ENCODE peak calls at places on chromosomes 1 and 21, in seven cellular contexts. One of them, this sample, is unnamed.

GRCh38 chr1:37793773-37794371 is at the start of gene MANEAL:
- DNase-seq in effector memory CD4-positive, alpha-beta T cell: no peak
- DNase-seq in heart left ventricle: peak
- DNase-seq in body of pancreas: peak
- DNase-seq in thoracic aorta: no peak
- DNase-seq in SK-N-MC: no peak
- DNase-seq in fibroblast of lung: peak
- DNase-seq in this sample: no peak

GRCh38 chr21:31459457-31459856 is 115.4 kb upstream of the TIAM1 start:
- DNase-seq in effector memory CD4-positive, alpha-beta T cell: no peak
- DNase-seq in heart left ventricle: no peak
- DNase-seq in body of pancreas: no peak
- DNase-seq in thoracic aorta: no peak
- DNase-seq in SK-N-MC: no peak
- DNase-seq in fibroblast of lung: no peak
- DNase-seq in this sample: no peak

GRCh38 chr1:62276791-62277190 is 42.4 kb downstream of the KANK4 start:
- DNase-seq in effector memory CD4-positive, alpha-beta T cell: no peak
- DNase-seq in heart left ventricle: no peak
- DNase-seq in body of pancreas: no peak
- DNase-seq in thoracic aorta: no peak
- DNase-seq in SK-N-MC: no peak
- DNase-seq in fibroblast of lung: no peak
- DNase-seq in this sample: no peak

GRCh38 chr1:28926629-28927441 is 12.5 kb downstream of the EPB41 start:
- DNase-seq in effector memory CD4-positive, alpha-beta T cell: peak
- DNase-seq in heart left ventricle: no peak
- DNase-seq in body of pancreas: no peak
- DNase-seq in thoracic aorta: no peak
- DNase-seq in SK-N-MC: no peak
- DNase-seq in fibroblast of lung: no peak
- DNase-seq in this sample: no peak

GRCh38 chr1:86741947-86742572 is 37.7 kb downstream of the SH3GLB1 start:
- DNase-seq in effector memory CD4-positive, alpha-beta T cell: peak
- DNase-seq in heart left ventricle: peak
- DNase-seq in body of pancreas: peak
- DNase-seq in thoracic aorta: no peak
- DNase-seq in SK-N-MC: no peak
- DNase-seq in fibroblast of lung: peak
- DNase-seq in this sample: no peak

GRCh38 chr1:205648212-205648910 is 16.6 kb upstream of the ELK4 start:
- DNase-seq in effector memory CD4-positive, alpha-beta T cell: no peak
- DNase-seq in heart left ventricle: no peak
- DNase-seq in body of pancreas: peak
- DNase-seq in thoracic aorta: no peak
- DNase-seq in SK-N-MC: no peak
- DNase-seq in fibroblast of lung: no peak
- DNase-seq in this sample: peak

GRCh38 chr1:3518256-3518655 is 63.8 kb downstream of the ARHGEF16 start:
- DNase-seq in effector memory CD4-positive, alpha-beta T cell: no peak
- DNase-seq in heart left ventricle: no peak
- DNase-seq in body of pancreas: no peak
- DNase-seq in thoracic aorta: no peak
- DNase-seq in SK-N-MC: no peak
- DNase-seq in fibroblast of lung: no peak
- DNase-seq in this sample: no peak

GRCh38 chr1:172487550-172487949 is 43.7 kb upstream of the PIGC start:
- DNase-seq in effector memory CD4-positive, alpha-beta T cell: no peak
- DNase-seq in heart left ventricle: no peak
- DNase-seq in body of pancreas: no peak
- DNase-seq in thoracic aorta: no peak
- DNase-seq in SK-N-MC: no peak
- DNase-seq in fibroblast of lung: no peak
- DNase-seq in this sample: no peak

GRCh38 chr1:63935148-63935547 is 161.3 kb downstream of the ROR1 start:
- DNase-seq in effector memory CD4-positive, alpha-beta T cell: no peak
- DNase-seq in heart left ventricle: peak
- DNase-seq in body of pancreas: peak
- DNase-seq in thoracic aorta: no peak
- DNase-seq in SK-N-MC: no peak
- DNase-seq in fibroblast of lung: peak
- DNase-seq in this sample: peak

GRCh38 chr1:46284597-46285564 is 18.5 kb downstream of the LRRC41 start:
- DNase-seq in effector memory CD4-positive, alpha-beta T cell: no peak
- DNase-seq in heart left ventricle: no peak
- DNase-seq in body of pancreas: no peak
- DNase-seq in thoracic aorta: no peak
- DNase-seq in SK-N-MC: no peak
- DNase-seq in fibroblast of lung: peak
- DNase-seq in this sample: no peak

GRCh38 chr1:167642501-167642826 is 12.4 kb downstream of the RCSD1 start:
- DNase-seq in effector memory CD4-positive, alpha-beta T cell: no peak
- DNase-seq in heart left ventricle: no peak
- DNase-seq in body of pancreas: no peak
- DNase-seq in thoracic aorta: no peak
- DNase-seq in SK-N-MC: no peak
- DNase-seq in fibroblast of lung: no peak
- DNase-seq in this sample: no peak

GRCh38 chr1:7827134-7827955 is 25.5 kb downstream of the UTS2 start:
- DNase-seq in effector memory CD4-positive, alpha-beta T cell: peak
- DNase-seq in heart left ventricle: no peak
- DNase-seq in body of pancreas: no peak
- DNase-seq in thoracic aorta: no peak
- DNase-seq in SK-N-MC: no peak
- DNase-seq in fibroblast of lung: peak
- DNase-seq in this sample: no peak

GRCh38 chr21:41899431-41900202 is 20.5 kb upstream of the PRDM15 start:
- DNase-seq in effector memory CD4-positive, alpha-beta T cell: no peak
- DNase-seq in heart left ventricle: no peak
- DNase-seq in body of pancreas: no peak
- DNase-seq in thoracic aorta: no peak
- DNase-seq in SK-N-MC: no peak
- DNase-seq in fibroblast of lung: no peak
- DNase-seq in this sample: no peak

GRCh38 chr1:66351913-66352312 is 182.0 kb upstream of the SGIP1 start:
- DNase-seq in effector memory CD4-positive, alpha-beta T cell: peak
- DNase-seq in heart left ventricle: no peak
- DNase-seq in body of pancreas: no peak
- DNase-seq in thoracic aorta: no peak
- DNase-seq in SK-N-MC: no peak
- DNase-seq in fibroblast of lung: no peak
- DNase-seq in this sample: no peak

DNA sequence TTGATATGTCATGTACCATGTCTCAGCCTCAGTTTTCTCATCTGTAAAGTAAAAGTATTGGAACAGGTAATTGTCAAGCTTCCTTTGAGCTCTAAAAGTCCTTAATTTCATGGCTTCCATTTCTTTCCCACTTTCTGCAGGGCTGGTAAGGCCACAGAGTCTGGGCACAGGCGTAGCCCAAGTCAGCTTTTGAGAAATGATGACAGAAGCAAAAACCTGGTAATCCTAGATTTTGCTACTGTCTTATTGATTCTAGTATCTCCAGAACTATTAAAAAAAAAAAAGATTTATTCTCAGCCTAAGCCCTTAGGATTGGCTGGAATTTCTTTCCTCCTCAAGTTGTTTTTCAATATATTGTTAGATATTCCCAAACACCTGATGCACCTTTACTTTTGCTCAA is 31.3 kb downstream of the PLXNA2 start:
- DNase-seq in effector memory CD4-positive, alpha-beta T cell: no peak
- DNase-seq in heart left ventricle: no peak
- DNase-seq in body of pancreas: no peak
- DNase-seq in thoracic aorta: no peak
- DNase-seq in SK-N-MC: no peak
- DNase-seq in fibroblast of lung: no peak
- DNase-seq in this sample: no peak
- H3K4me3 ChIP-seq in effector memory CD4-positive, alpha-beta T cell: no peak
- H3K4me3 ChIP-seq in heart left ventricle: no peak
- H3K4me3 ChIP-seq in body of pancreas: no peak
- H3K4me3 ChIP-seq in thoracic aorta: no peak
- H3K4me3 ChIP-seq in SK-N-MC: no peak
- H3K4me3 ChIP-seq in fibroblast of lung: no peak
- H3K4me3 ChIP-seq in this sample: no peak

GRCh38 chr1:101235241-101235695 is 1.6 kb upstream of the S1PR1 start:
- DNase-seq in effector memory CD4-positive, alpha-beta T cell: no peak
- DNase-seq in heart left ventricle: no peak
- DNase-seq in body of pancreas: no peak
- DNase-seq in thoracic aorta: no peak
- DNase-seq in SK-N-MC: no peak
- DNase-seq in fibroblast of lung: no peak
- DNase-seq in this sample: no peak
- H3K4me3 ChIP-seq in effector memory CD4-positive, alpha-beta T cell: peak
- H3K4me3 ChIP-seq in heart left ventricle: peak
- H3K4me3 ChIP-seq in body of pancreas: no peak
- H3K4me3 ChIP-seq in thoracic aorta: peak
- H3K4me3 ChIP-seq in SK-N-MC: no peak
- H3K4me3 ChIP-seq in fibroblast of lung: peak
- H3K4me3 ChIP-seq in this sample: no peak

DNA sequence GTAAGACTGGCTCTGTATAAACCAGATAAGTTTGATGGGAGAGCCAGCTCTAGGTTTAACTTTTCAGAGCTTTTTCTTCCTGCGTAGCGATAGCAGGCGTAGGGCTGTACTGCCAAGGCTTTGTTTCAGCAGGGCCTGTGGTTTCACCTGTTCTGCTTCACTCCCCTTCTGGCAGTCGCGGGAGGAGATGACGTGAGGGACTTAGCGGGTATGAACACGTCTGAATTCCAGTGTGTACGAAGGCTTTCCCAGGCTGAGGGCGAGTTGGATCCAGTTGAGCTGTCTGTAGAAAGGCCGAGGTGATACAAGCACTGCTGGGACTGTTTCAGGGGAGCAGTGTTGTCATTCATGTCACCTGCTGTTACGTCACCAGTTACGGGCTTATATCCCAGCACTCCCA is 21.2 kb downstream of the PEX14 start:
- DNase-seq in effector memory CD4-positive, alpha-beta T cell: no peak
- DNase-seq in heart left ventricle: no peak
- DNase-seq in body of pancreas: no peak
- DNase-seq in thoracic aorta: no peak
- DNase-seq in SK-N-MC: no peak
- DNase-seq in fibroblast of lung: no peak
- DNase-seq in this sample: no peak
- H3K4me3 ChIP-seq in effector memory CD4-positive, alpha-beta T cell: no peak
- H3K4me3 ChIP-seq in heart left ventricle: no peak
- H3K4me3 ChIP-seq in body of pancreas: no peak
- H3K4me3 ChIP-seq in thoracic aorta: no peak
- H3K4me3 ChIP-seq in SK-N-MC: no peak
- H3K4me3 ChIP-seq in fibroblast of lung: no peak
- H3K4me3 ChIP-seq in this sample: no peak

GRCh38 chr1:198934901-198935301 is 296.1 kb downstream of the PTPRC start:
- DNase-seq in effector memory CD4-positive, alpha-beta T cell: peak
- DNase-seq in heart left ventricle: no peak
- DNase-seq in body of pancreas: no peak
- DNase-seq in thoracic aorta: no peak
- DNase-seq in SK-N-MC: peak
- DNase-seq in fibroblast of lung: no peak
- DNase-seq in this sample: no peak

GRCh38 chr1:198936371-198937083 is 297.7 kb downstream of the PTPRC start:
- DNase-seq in effector memory CD4-positive, alpha-beta T cell: no peak
- DNase-seq in heart left ventricle: peak
- DNase-seq in body of pancreas: peak
- DNase-seq in thoracic aorta: no peak
- DNase-seq in SK-N-MC: no peak
- DNase-seq in fibroblast of lung: peak
- DNase-seq in this sample: no peak

GRCh38 chr1:198933506-198933905 is 294.7 kb downstream of the PTPRC start:
- DNase-seq in effector memory CD4-positive, alpha-beta T cell: no peak
- DNase-seq in heart left ventricle: no peak
- DNase-seq in body of pancreas: no peak
- DNase-seq in thoracic aorta: no peak
- DNase-seq in SK-N-MC: no peak
- DNase-seq in fibroblast of lung: no peak
- DNase-seq in this sample: no peak

GRCh38 chr1:198934414-198934813 is 295.6 kb downstream of the PTPRC start:
- DNase-seq in effector memory CD4-positive, alpha-beta T cell: no peak
- DNase-seq in heart left ventricle: no peak
- DNase-seq in body of pancreas: no peak
- DNase-seq in thoracic aorta: no peak
- DNase-seq in SK-N-MC: no peak
- DNase-seq in fibroblast of lung: no peak
- DNase-seq in this sample: no peak

GRCh38 chr1:198935371-198935921 is 296.6 kb downstream of the PTPRC start:
- DNase-seq in effector memory CD4-positive, alpha-beta T cell: peak
- DNase-seq in heart left ventricle: peak
- DNase-seq in body of pancreas: peak
- DNase-seq in thoracic aorta: no peak
- DNase-seq in SK-N-MC: peak
- DNase-seq in fibroblast of lung: peak
- DNase-seq in this sample: no peak
- H3K4me3 ChIP-seq in effector memory CD4-positive, alpha-beta T cell: peak
- H3K4me3 ChIP-seq in heart left ventricle: peak
- H3K4me3 ChIP-seq in body of pancreas: peak
- H3K4me3 ChIP-seq in thoracic aorta: peak
- H3K4me3 ChIP-seq in SK-N-MC: peak
- H3K4me3 ChIP-seq in fibroblast of lung: peak
- H3K4me3 ChIP-seq in this sample: no peak

DNA sequence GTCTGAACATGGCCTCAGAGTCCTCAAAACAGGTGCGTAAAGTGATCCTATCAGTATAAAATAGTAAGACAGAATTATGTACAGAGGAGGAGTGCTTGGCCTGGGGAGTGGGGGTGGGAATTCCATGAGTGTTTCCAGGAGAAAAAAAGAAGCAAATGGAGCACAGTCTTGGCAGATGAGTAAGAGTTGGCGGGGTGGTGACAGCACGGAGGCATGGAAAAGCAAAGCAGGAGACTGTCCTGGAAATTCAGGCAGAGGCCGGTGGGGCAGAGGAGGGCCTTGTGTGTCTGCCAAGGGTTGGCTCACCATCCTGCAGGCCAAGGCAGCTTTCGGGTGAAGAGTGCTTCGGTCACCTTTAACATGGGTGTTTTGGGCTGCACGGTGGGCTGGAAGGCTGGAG is 63.4 kb downstream of the OPTC start:
- DNase-seq in effector memory CD4-positive, alpha-beta T cell: no peak
- DNase-seq in heart left ventricle: peak
- DNase-seq in body of pancreas: no peak
- DNase-seq in thoracic aorta: peak
- DNase-seq in SK-N-MC: no peak
- DNase-seq in fibroblast of lung: peak
- DNase-seq in this sample: no peak
- H3K4me3 ChIP-seq in effector memory CD4-positive, alpha-beta T cell: no peak
- H3K4me3 ChIP-seq in heart left ventricle: no peak
- H3K4me3 ChIP-seq in body of pancreas: no peak
- H3K4me3 ChIP-seq in thoracic aorta: peak
- H3K4me3 ChIP-seq in SK-N-MC: no peak
- H3K4me3 ChIP-seq in fibroblast of lung: no peak
- H3K4me3 ChIP-seq in this sample: no peak